ENCODE peak calls at places on chromosomes 12 and 14, in four cellular contexts. W, L, Y and C are unnamed samples.

GRCh38 chr12:111353026-111353425 is 15.9 kb downstream of the PHETA1 start:
- DNase-seq in L (no peak), W (no peak), Y (no peak), C (no peak)

GRCh38 chr14:60653709-60654161 is 4.5 kb upstream of the SIX1 start:
- DNase-seq in W (no peak), Y (no peak), L (no peak), C (no peak)

GRCh38 chr12:68901551-68901950 is 31.4 kb downstream of the CPM start:
- DNase-seq in W (no peak), L (no peak), Y (no peak), C (no peak)

GRCh38 chr14:44962573-44963528 is 861 bp downstream of the TOGARAM1 start:
- DNase-seq in Y (peak), L (peak), W (peak), C (peak)

GRCh38 chr14:63543826-63544320 is 696 bp upstream of the PPP2R5E start:
- DNase-seq in L (no peak), Y (no peak), W (no peak), C (no peak)

GRCh38 chr14:54105898-54106297 is 149.3 kb upstream of the BMP4 start:
- DNase-seq in L (no peak), W (no peak), Y (no peak), C (no peak)

GRCh38 chr14:59251811-59252771 is 63.6 kb downstream of the DAAM1 start:
- DNase-seq in Y (no peak), L (peak), W (no peak), C (no peak)

GRCh38 chr12:27525373-27525772 is 1.4 kb downstream of the PPFIBP1 start:
- DNase-seq in L (peak), W (peak), Y (no peak), C (peak)

GRCh38 chr14:64734990-64735389 is 30.8 kb downstream of the PLEKHG3 start:
- DNase-seq in Y (no peak), W (no peak), L (no peak), C (no peak)

GRCh38 chr12:87953257-87953860 is 75.8 kb downstream of the C12orf50 start:
- DNase-seq in W (peak), Y (no peak), L (peak), C (peak)

GRCh38 chr12:130955238-130955816 is 1.6 kb downstream of the ADGRD1 start:
- DNase-seq in W (no peak), Y (no peak), L (no peak), C (no peak)

GRCh38 chr12:130956009-130956408 is 2.3 kb downstream of the ADGRD1 start:
- DNase-seq in Y (no peak), L (no peak), W (no peak), C (no peak)

GRCh38 chr12:130952545-130952954 is 1.2 kb upstream of the ADGRD1 start:
- DNase-seq in W (no peak), L (no peak), Y (no peak), C (no peak)

GRCh38 chr12:130953783-130954543 is at the start of gene ADGRD1:
- DNase-seq in L (peak), W (peak), Y (peak), C (peak)

GRCh38 chr12:130954544-130954831 is 781 bp downstream of the ADGRD1 start:
- DNase-seq in W (no peak), L (no peak), Y (no peak), C (no peak)
- H3K4me3 ChIP-seq in W (peak), L (no peak), Y (peak), C (no peak)

GRCh38 chr14:98445736-98446135 is 826.3 kb downstream of the BCL11B start:
- DNase-seq in W (no peak), L (no peak), Y (no peak), C (no peak)

GRCh38 chr14:98444077-98444476 is 827.9 kb downstream of the BCL11B start:
- DNase-seq in L (no peak), W (no peak), Y (no peak), C (no peak)

GRCh38 chr14:98446508-98446907 is 825.5 kb downstream of the BCL11B start:
- DNase-seq in L (no peak), W (no peak), Y (no peak), C (no peak)
- TF ChIP-seq CTCF in L (no peak), W (no peak), Y (no peak), C (no peak)

GRCh38 chr14:96408608-96409007 is 16.7 kb downstream of the AK7 start:
- DNase-seq in Y (no peak), L (no peak), W (no peak), C (no peak)
- H3K4me3 ChIP-seq in Y (no peak), L (no peak), W (no peak), C (no peak)

GRCh38 chr12:124446364-124446763 is 121.0 kb downstream of the NCOR2 start:
- DNase-seq in W (no peak), Y (peak), L (no peak), C (no peak)

GRCh38 chr12:124443929-124444712 is 123.3 kb downstream of the NCOR2 start:
- DNase-seq in L (peak), W (peak), Y (no peak), C (no peak)

GRCh38 chr12:124445826-124446225 is 121.6 kb downstream of the NCOR2 start:
- DNase-seq in Y (peak), W (no peak), L (no peak), C (no peak)

GRCh38 chr12:124442772-124443445 is 124.5 kb downstream of the NCOR2 start:
- DNase-seq in Y (no peak), W (no peak), L (no peak), C (peak)

DNA sequence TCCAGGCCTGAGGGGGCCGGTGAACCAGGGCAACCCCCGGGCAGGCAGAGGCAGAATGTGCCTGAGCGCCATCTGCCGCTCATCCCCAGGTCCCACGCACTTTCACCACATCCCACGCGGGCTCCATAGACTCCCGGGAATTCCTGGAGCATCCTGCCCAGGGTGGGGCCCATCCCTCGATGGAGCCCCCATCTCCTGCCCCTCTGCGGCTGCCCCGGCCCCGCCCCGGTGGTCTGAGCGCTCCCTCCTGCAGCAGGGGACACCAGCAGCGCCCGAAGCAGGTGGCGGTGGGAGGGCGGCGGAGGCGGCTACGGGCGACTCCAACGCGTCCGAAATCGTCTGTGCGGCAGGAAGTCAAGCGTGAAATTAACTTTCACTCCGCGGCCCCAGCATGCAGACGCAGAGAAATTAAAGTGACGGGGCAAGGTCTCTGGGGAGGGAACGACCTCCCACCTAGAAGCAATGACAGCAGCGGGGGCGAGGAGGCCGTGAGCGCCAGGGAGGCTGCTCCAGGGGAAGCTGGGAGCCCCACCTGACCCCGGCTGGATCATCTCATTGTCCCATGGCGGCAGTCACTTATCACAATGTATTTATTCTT is 122.2 kb downstream of the NCOR2 start:
- DNase-seq in L (no peak), Y (peak), W (no peak), C (no peak)
- TF ChIP-seq CTCF in L (peak), Y (no peak), W (no peak), C (no peak)

DNA sequence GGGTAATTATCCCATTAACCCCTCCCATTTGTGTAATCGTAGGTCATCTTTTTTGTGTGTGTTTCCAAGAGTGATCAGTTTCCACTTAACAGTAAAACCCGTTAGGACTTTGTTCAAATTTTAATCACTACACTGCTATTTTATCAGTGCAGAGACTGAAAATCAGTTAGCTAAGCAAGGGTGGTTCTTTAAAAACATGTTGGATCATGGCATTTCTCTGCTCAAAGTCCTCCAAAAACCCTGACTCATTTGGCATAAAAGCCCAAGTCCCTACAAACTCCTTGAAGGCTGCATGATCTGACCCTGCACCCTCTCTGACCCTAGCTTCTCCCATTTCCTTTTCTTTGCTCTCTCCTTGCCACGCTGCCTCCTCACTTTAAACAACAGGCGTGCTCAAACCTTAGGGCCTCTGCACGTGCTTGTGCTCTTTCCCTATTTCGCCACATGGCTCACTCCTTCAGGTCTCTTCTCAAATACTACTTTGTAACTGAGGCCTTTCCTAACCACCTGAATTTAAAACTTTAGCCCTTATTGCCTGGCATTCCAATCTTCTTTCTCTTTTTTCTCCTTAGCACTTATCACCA is 13.2 kb upstream of the OVCH1 start:
- DNase-seq in W (no peak), Y (no peak), L (no peak), C (peak)
- H3K4me3 ChIP-seq in W (no peak), Y (no peak), L (no peak), C (no peak)

GRCh38 chr14:36940476-36940875 is 231.9 kb downstream of the SLC25A21 start:
- DNase-seq in L (no peak), Y (no peak), W (no peak), C (no peak)

GRCh38 chr14:36944307-36945010 is 227.9 kb downstream of the SLC25A21 start:
- DNase-seq in W (peak), L (peak), Y (no peak), C (peak)

GRCh38 chr14:36939265-36939664 is 233.1 kb downstream of the SLC25A21 start:
- DNase-seq in L (no peak), Y (no peak), W (no peak), C (no peak)

GRCh38 chr14:36941783-36942521 is 230.5 kb downstream of the SLC25A21 start:
- DNase-seq in Y (peak), L (peak), W (peak), C (peak)

DNA sequence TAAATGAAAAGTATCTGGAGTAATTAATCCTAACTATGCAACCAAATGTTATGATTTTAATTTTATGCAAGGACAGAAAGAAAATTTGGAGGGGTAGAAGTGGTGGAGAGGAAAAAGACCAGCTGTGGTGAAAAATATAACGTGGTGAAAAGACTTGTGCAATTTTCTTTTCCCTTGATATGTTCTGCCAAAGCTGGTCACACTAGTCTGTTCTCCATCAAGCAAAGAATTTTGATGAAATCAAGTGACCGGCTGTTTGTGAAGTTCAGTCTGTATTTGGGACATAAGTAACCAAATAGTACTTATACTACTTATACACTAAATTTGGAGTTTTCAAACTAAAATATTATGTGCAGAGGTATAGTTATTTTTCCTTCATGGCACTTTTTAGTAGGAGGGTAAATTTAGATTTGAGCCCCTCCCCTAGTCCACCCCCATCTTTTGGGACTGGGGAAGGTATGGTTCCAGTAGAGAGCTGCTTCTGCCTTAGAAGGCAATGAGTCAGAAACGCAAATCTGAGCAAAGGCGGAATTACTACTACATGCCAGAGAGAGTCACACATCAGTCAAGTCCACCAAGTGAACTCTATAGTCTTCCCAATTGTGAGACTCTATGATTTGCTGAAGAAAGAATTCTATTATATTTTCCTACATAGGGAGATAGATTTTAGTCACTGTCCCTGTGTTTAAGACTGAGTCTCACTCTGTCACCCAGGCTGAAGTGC is 229.7 kb downstream of the SLC25A21 start:
- DNase-seq in L (peak), Y (no peak), W (peak), C (peak)
- TF ChIP-seq CTCF in L (no peak), Y (no peak), W (no peak), C (no peak)

DNA sequence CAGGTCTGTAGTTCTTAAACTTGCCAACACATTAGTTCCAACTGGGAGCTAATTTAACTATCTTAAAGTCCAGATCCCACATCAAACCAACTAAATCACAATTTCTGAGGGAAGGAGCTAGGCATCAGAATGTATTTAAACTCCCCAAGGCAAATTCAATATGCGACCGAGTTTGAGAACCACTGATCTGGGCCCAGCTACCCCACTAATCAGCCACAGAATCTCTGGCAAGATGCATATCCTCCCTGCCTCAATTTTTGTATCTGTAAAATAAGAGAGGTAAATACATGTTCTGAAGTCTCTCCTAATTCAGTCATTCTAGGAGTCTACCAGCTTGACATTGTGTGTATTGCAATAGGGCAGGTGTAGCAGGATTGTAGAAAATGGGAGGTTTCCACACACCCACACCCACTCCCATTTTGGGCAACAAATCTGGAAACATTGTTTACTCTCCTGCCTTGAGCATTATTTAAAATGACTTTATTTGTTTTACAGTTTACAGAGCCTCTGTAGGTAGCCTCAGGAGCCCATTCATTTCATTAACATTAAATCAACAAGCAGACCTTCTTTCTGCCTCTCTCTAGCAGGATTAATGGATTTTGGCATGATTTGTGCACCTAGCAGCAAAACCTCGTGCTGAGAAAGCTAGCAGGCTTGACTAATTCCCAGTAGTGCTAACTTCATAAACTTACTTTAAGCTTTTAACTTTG is 15.6 kb downstream of the LGR5 start:
- DNase-seq in L (no peak), Y (no peak), W (no peak), C (no peak)
- H3K4me3 ChIP-seq in L (no peak), Y (no peak), W (no peak), C (no peak)

DNA sequence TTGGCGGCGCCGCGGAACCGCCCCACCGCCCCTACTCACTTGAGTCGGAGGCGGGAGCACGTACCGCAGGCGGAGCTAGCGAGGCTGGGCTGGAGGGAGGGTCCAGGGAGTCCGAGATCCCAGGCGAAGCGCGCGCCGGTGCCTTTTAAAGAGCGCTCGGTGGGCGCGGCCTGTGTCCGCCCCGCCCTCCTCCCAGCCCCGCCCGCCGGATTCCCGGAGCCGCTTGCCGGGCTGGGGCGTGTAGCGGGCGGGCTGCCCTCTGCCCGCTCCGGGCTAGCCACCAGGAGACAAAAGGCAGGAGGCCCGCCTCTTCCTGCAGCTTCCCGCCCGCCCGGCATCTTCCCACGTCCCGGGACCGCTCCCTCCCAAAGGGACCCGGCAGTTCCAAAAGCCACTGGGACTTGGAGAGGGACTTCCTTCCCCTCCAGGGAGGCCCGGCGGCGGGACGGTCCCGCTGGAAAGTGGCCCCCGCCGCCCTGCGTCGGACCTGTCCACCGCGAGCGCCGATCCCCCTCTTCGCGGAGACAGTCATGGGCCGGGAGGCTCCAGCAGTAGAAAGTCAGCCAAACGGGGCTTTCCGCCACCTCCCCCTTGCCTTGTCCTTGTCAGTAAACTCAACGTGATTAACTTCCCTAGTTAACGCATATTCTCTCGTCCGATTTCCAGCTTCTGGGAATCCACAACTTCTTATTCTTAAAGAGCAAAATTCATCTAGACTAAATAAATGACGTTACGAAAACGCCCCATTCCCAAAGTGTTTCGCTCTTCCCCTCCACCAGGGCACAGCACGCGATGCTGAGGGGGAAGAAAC is at the start of gene CSRP2:
- DNase-seq in W (peak), Y (peak), L (peak), C (peak)
- TF ChIP-seq CTCF in W (peak), Y (peak), L (peak), C (peak)

GRCh38 chr12:56130876-56131275 is 2.8 kb downstream of the ESYT1 start:
- DNase-seq in Y (no peak), W (no peak), L (no peak), C (no peak)
- H3K4me3 ChIP-seq in Y (no peak), W (no peak), L (no peak), C (no peak)